ENCODE peak calls at places on chromosome 22, in seven cellular contexts. D is psoas muscle, J is heart right ventricle, Y is body of pancreas, P is pancreas, F is right cardiac atrium, Z is PC-3. B is an unnamed sample.

GRCh38 chr22:34475886-34476285 is 555.6 kb upstream of the LARGE1 start:
- ATAC-seq in D (no peak), J (no peak), Y (no peak), P (no peak), F (no peak), Z (no peak), B (no peak)

GRCh38 chr22:50032109-50032871 is 19.7 kb upstream of the IL17REL start:
- ATAC-seq in D (no peak), J (no peak), Y (no peak), P (no peak), F (no peak), Z (no peak), B (no peak)

GRCh38 chr22:46515208-46516111 is 22.0 kb downstream of the CELSR1 start:
- ATAC-seq in D (no peak), J (no peak), Y (no peak), P (no peak), F (no peak), Z (peak; percentile 42), B (no peak)

GRCh38 chr22:46843691-46844297 is 81.3 kb downstream of the TBC1D22A start:
- ATAC-seq in D (peak; percentile 72), J (peak; percentile 11), Y (no peak), P (no peak), F (no peak), Z (no peak), B (no peak)

GRCh38 chr22:19508024-19508776 is 16.0 kb downstream of the CLDN5 start:
- ATAC-seq in D (no peak), J (no peak), Y (no peak), P (no peak), F (no peak), Z (no peak), B (no peak)

GRCh38 chr22:30420401-30421178 is 5.0 kb upstream of the MTFP1 start:
- ATAC-seq in D (no peak), J (no peak), Y (no peak), P (no peak), F (no peak), Z (no peak), B (no peak)

GRCh38 chr22:48898524-48899377 is 928.9 kb downstream of the BRD1 start:
- ATAC-seq in D (no peak), J (no peak), Y (no peak), P (no peak), F (no peak), Z (no peak), B (no peak)

GRCh38 chr22:21621891-21622623 is 7.8 kb downstream of the YDJC start:
- ATAC-seq in D (no peak), J (no peak), Y (no peak), P (no peak), F (no peak), Z (peak; percentile 25), B (peak; percentile 35)

GRCh38 chr22:18057568-18058209 is 20.1 kb upstream of the PEX26 start:
- ATAC-seq in D (peak; percentile 71), J (peak; percentile 79), Y (peak; percentile 82), P (peak; percentile 82), F (peak; percentile 84), Z (peak; percentile 66), B (peak; percentile 96)

GRCh38 chr22:48646216-48646925 is 1181.3 kb downstream of the BRD1 start:
- ATAC-seq in D (no peak), J (no peak), Y (no peak), P (no peak), F (no peak), Z (no peak), B (no peak)

GRCh38 chr22:47407626-47408025 is 645.2 kb downstream of the TBC1D22A start:
- ATAC-seq in D (no peak), J (no peak), Y (no peak), P (no peak), F (no peak), Z (no peak), B (no peak)

GRCh38 chr22:43996170-43996980 is 27.7 kb upstream of the PARVB start:
- ATAC-seq in D (no peak), J (peak; percentile 49), Y (no peak), P (no peak), F (no peak), Z (no peak), B (no peak)

GRCh38 chr22:49660794-49661781 is 166.6 kb downstream of the BRD1 start:
- ATAC-seq in D (no peak), J (no peak), Y (no peak), P (no peak), F (no peak), Z (no peak), B (no peak)

GRCh38 chr22:38465673-38466490 is 2.0 kb upstream of the KDELR3 start:
- ATAC-seq in D (no peak), J (no peak), Y (no peak), P (no peak), F (no peak), Z (no peak), B (no peak)

GRCh38 chr22:50441428-50441993 is 33.3 kb downstream of the SBF1 start:
- ATAC-seq in D (no peak), J (no peak), Y (no peak), P (no peak), F (no peak), Z (no peak), B (no peak)

GRCh38 chr22:46936378-46936916 is 174.0 kb downstream of the TBC1D22A start:
- ATAC-seq in D (peak; percentile 29), J (no peak), Y (no peak), P (peak; percentile 24), F (no peak), Z (no peak), B (no peak)

GRCh38 chr22:37842015-37842793 is 1.9 kb downstream of the ANKRD54 start:
- ATAC-seq in D (no peak), J (no peak), Y (peak; percentile 22), P (peak; percentile 9), F (no peak), Z (no peak), B (no peak)

GRCh38 chr22:24697671-24698082 is 76.8 kb downstream of the PIWIL3 start:
- ATAC-seq in D (peak; percentile 30), J (peak; percentile 39), Y (peak; percentile 68), P (peak; percentile 71), F (peak; percentile 47), Z (no peak), B (peak; percentile 55)

GRCh38 chr22:45505991-45506743 is 3.5 kb downstream of the FBLN1 start:
- ATAC-seq in D (no peak), J (no peak), Y (no peak), P (no peak), F (no peak), Z (no peak), B (no peak)

GRCh38 chr22:45502215-45503070 is at the start of gene FBLN1:
- ATAC-seq in D (peak; percentile 47), J (peak; percentile 54), Y (peak; percentile 53), P (peak; percentile 75), F (peak; percentile 56), Z (peak; percentile 86), B (peak; percentile 66)

GRCh38 chr22:45503071-45503815 is 560 bp downstream of the FBLN1 start:
- ATAC-seq in D (no peak), J (no peak), Y (peak; percentile 4), P (no peak), F (no peak), Z (no peak), B (no peak)

GRCh38 chr22:45504703-45505341 is 2.1 kb downstream of the FBLN1 start:
- ATAC-seq in D (peak; percentile 26), J (peak; percentile 46), Y (no peak), P (no peak), F (peak; percentile 71), Z (no peak), B (no peak)

GRCh38 chr22:45503816-45504702 is 1.4 kb downstream of the FBLN1 start:
- ATAC-seq in D (no peak), J (peak; percentile 15), Y (no peak), P (no peak), F (no peak), Z (no peak), B (no peak)
- H3K4me3 ChIP-seq in D (peak overlapping the region; percentile 58), J (peak overlapping the region; percentile 62), Y (no peak overlapping the region), P (no peak overlapping the region), F (peak overlapping the region; percentile 49), Z (peak overlapping the region; percentile 74), B (peak overlapping the region; percentile 64)

GRCh38 chr22:20562607-20563463 is 55.4 kb downstream of the MED15 start:
- ATAC-seq in D (no peak), J (no peak), Y (no peak), P (no peak), F (no peak), Z (no peak), B (no peak)

GRCh38 chr22:20563464-20563906 is 56.1 kb downstream of the MED15 start:
- ATAC-seq in D (no peak), J (no peak), Y (no peak), P (no peak), F (no peak), Z (no peak), B (no peak)

GRCh38 chr22:20560716-20561115 is 53.3 kb downstream of the MED15 start:
- ATAC-seq in D (no peak), J (no peak), Y (no peak), P (no peak), F (no peak), Z (no peak), B (no peak)

GRCh38 chr22:20563941-20564371 is 56.5 kb downstream of the MED15 start:
- ATAC-seq in D (no peak), J (no peak), Y (no peak), P (no peak), F (no peak), Z (no peak), B (no peak)

GRCh38 chr22:20561882-20562281 is 54.5 kb downstream of the MED15 start:
- ATAC-seq in D (no peak), J (no peak), Y (no peak), P (no peak), F (no peak), Z (no peak), B (no peak)
- H3K4me3 ChIP-seq in D (no peak overlapping the region), J (no peak overlapping the region), Y (no peak overlapping the region), P (no peak overlapping the region), F (no peak overlapping the region), Z (no peak overlapping the region), B (no peak overlapping the region)

DNA sequence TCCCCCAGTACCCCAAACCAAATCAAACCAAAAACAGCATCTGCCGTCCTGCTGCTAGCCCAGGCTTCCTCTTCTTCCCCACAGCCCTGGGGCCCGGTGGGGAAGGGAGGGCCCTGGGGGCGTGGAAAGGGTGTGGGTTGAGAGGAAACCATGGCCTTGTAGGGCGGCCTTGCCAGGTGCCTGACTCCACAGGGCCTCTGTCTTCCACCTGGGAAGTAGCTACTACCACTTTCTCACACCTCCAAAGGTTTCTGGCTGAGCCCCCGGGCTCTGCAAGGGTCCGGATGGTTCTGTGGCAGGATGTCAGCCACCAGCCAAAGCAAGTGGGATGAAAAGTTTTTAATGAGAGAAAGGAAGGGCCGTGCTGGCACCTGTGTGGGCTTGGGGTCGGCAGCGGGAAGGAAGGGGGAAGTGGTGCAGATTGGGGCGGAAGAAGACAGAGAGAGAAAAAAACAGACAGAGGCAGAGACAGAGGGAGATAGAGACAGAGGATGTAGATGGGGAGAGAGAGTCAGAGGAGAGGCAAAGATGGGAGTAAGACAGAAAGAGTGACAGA is 10.5 kb downstream of the TPST2 start:
- ATAC-seq in D (no peak), J (peak; percentile 25), Y (no peak), P (no peak), F (peak; percentile 67), Z (no peak), B (peak; percentile 28)
- H3K4me3 ChIP-seq in D (no peak overlapping the region), J (no peak overlapping the region), Y (no peak overlapping the region), P (no peak overlapping the region), F (no peak overlapping the region), Z (no peak overlapping the region), B (no peak overlapping the region)

GRCh38 chr22:28883657-28883916 is 215 bp downstream of the ZNRF3 start:
- ATAC-seq in D (no peak), J (no peak), Y (peak; percentile 41), P (no peak), F (no peak), Z (no peak), B (peak; percentile 63)
- H3K4me3 ChIP-seq in D (peak overlapping the region; percentile 76), J (peak overlapping the region; percentile 70), Y (no peak overlapping the region), P (peak overlapping the region; percentile 33), F (peak overlapping the region; percentile 92), Z (peak overlapping the region; percentile 93), B (peak overlapping the region; percentile 55)

B was measured in gastroesophageal sphincter.